ENCODE peak calls at places on chromosomes 4 and X, in four cellular contexts. I is esophagus squamous epithelium, Z is PC-3, Q is astrocyte of the spinal cord. N is an unnamed sample.

GRCh38 chr4:1019320-1019719 is 7.9 kb downstream of the FGFRL1 start:
- DNase-seq in I (no peak), Z (no peak), Q (no peak), N (no peak)

GRCh38 chrX:106959897-106960296 is 39.7 kb downstream of the CLDN2 start:
- DNase-seq in Z (peak), I (no peak), Q (peak), N (peak)

GRCh38 chr4:151228196-151229119 is 48.5 kb upstream of the PRSS48 start:
- DNase-seq in I (no peak), Q (peak), Z (peak), N (peak)

GRCh38 chrX:74372272-74372671 is 49.0 kb upstream of the SLC16A2 start:
- DNase-seq in I (no peak), Q (no peak), Z (peak), N (no peak)

GRCh38 chrX:17564689-17565409 is 172.4 kb upstream of the SCML1 start:
- DNase-seq in Q (no peak), I (no peak), Z (no peak), N (peak)

GRCh38 chr4:6272863-6273660 is 3.4 kb downstream of the WFS1 start:
- DNase-seq in Z (peak), I (no peak), Q (peak), N (peak)

GRCh38 chr4:83232087-83232486 is 52.5 kb downstream of the COQ2 start:
- DNase-seq in I (no peak), Z (no peak), Q (no peak), N (no peak)

GRCh38 chrX:131827935-131828334 is 195.2 kb upstream of the STK26 start:
- DNase-seq in I (no peak), Q (peak), Z (peak), N (peak)

GRCh38 chr4:102438396-102438795 is 62.8 kb upstream of the NFKB1 start:
- DNase-seq in Q (no peak), Z (peak), I (no peak), N (peak)

GRCh38 chrX:16589211-16589610 is 60.7 kb upstream of the S100G start:
- DNase-seq in I (no peak), Q (peak), Z (peak), N (peak)

GRCh38 chr4:2087170-2087569 is 28.0 kb downstream of the NAT8L start:
- DNase-seq in I (no peak), Q (no peak), Z (peak), N (peak)

GRCh38 chr4:159545556-159545955 is 442.7 kb downstream of the RAPGEF2 start:
- DNase-seq in Z (no peak), I (no peak), Q (no peak), N (no peak)

GRCh38 chr4:77821775-77822174 is 2.6 kb upstream of the CNOT6L start:
- DNase-seq in Q (no peak), I (no peak), Z (no peak), N (no peak)

GRCh38 chr4:110305455-110305854 is 107.0 kb upstream of the ELOVL6 start:
- DNase-seq in I (no peak), Z (no peak), Q (no peak), N (no peak)
- H3K4me3 ChIP-seq in I (no peak), Z (no peak), Q (no peak), N (no peak)

GRCh38 chrX:53479295-53479694 is 45.1 kb upstream of the HSD17B10 start:
- DNase-seq in Z (peak), Q (no peak), I (no peak), N (peak)

GRCh38 chrX:53483838-53484420 is 49.8 kb upstream of the HSD17B10 start:
- DNase-seq in Z (peak), Q (peak), I (no peak), N (peak)

GRCh38 chrX:53481816-53482485 is 47.8 kb upstream of the HSD17B10 start:
- DNase-seq in Z (peak), I (no peak), Q (peak), N (peak)

GRCh38 chrX:53476371-53476770 is 42.2 kb upstream of the HSD17B10 start:
- DNase-seq in Z (no peak), Q (peak), I (no peak), N (no peak)

GRCh38 chrX:53481093-53481492 is 46.9 kb upstream of the HSD17B10 start:
- DNase-seq in I (no peak), Z (peak), Q (no peak), N (no peak)
- TF ChIP-seq CTCF in I (peak), Z (peak), Q (peak), N (peak)

DNA sequence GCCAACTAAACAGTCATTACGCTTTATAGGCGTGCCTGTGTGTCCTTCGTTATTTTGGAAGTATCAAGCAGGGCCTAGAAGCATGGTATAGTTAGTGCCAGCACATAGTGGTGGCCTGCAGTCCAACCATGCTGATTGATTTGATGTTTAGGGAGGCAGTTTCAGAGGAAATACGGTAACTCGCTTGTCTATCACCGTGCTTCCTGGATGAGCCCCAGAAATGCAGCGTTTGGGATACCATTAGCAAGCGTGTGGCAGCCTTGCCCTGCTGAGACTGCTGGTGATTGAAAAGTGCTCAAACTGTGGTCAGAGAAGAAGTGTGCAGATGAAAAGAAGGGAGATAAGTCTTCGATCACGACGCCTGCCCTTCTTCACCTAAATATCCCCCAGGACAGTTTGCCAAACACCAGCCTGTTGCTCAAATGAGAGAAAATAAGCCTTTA is 158.4 kb downstream of the CHIC2 start:
- DNase-seq in Q (peak), Z (peak), I (no peak), N (peak)
- H3K4me3 ChIP-seq in Q (peak), Z (peak), I (peak), N (peak)

DNA sequence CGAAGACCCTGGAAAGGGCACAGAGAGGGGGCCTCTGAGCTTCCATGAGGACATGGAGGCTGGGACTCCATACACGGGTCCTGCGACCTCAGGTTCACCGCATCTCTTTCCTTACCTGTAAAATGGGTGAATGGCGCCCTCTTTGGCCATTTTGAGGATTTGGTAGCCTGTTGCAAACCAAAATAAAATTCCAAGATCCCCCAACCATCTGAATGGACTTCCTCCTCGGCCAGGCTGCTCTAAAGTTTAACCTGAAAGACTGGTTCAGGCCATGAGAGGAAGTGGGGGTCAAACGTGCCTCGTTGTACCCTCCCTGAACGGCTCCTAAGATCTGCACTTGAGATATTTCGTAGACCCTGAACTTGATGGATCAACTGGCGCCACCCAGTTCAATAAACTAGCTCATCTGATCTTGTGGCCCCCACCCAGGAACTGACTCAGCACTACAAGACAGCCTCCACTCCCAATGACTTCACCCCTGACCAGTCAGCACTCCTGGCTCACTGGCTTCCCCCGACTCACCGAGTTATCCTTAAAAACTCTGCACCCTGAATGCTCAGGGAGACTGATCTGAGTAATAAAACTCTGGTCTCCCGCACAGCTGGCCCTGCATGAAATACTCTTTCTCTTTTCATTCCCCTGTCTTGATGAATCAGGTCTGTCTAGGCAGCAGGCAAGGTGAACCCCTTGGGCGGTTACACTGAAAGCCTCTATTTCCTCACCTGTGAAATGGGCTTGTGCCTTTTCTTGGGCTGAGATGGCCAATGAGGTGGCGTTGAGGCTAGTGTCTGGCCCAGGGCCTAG is 32.9 kb upstream of the GPR78 start:
- DNase-seq in Q (no peak), Z (peak), I (no peak), N (peak)
- TF ChIP-seq CTCF in Q (peak), Z (peak), I (peak), N (peak)

DNA sequence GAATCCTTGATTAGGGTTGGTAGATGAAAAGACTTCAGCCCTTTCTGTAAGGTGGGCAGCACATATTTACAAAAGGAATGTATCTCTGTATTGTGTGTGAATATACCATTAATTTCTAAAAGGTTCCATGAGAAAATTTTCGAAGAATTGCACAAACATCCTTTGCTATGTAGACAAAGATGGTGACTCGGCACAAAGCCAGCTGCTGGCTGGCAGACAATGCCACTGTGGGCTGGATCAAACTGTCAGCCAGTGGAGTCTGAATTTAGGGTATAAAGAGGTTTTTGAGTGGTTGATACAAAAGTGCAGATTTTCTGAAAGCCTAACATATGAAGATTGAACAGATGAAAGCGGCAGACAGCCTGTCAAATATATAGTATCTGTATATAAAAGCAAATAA is 5.6 kb upstream of the TXK start:
- DNase-seq in Z (peak), I (no peak), Q (no peak), N (no peak)
- H3K4me3 ChIP-seq in Z (no peak), I (no peak), Q (no peak), N (no peak)

GRCh38 chr4:186726150-186726439 is 2.4 kb upstream of the FAT1 start:
- DNase-seq in I (no peak), Z (no peak), Q (no peak), N (no peak)

GRCh38 chr4:186724048-186724860 is 598 bp upstream of the FAT1 start:
- DNase-seq in Z (peak), I (no peak), Q (peak), N (peak)

GRCh38 chr4:186724861-186725419 is 1.3 kb upstream of the FAT1 start:
- DNase-seq in Z (no peak), I (no peak), Q (peak), N (peak)

GRCh38 chr4:186726440-186727148 is 2.9 kb upstream of the FAT1 start:
- DNase-seq in Z (peak), I (no peak), Q (peak), N (peak)

DNA sequence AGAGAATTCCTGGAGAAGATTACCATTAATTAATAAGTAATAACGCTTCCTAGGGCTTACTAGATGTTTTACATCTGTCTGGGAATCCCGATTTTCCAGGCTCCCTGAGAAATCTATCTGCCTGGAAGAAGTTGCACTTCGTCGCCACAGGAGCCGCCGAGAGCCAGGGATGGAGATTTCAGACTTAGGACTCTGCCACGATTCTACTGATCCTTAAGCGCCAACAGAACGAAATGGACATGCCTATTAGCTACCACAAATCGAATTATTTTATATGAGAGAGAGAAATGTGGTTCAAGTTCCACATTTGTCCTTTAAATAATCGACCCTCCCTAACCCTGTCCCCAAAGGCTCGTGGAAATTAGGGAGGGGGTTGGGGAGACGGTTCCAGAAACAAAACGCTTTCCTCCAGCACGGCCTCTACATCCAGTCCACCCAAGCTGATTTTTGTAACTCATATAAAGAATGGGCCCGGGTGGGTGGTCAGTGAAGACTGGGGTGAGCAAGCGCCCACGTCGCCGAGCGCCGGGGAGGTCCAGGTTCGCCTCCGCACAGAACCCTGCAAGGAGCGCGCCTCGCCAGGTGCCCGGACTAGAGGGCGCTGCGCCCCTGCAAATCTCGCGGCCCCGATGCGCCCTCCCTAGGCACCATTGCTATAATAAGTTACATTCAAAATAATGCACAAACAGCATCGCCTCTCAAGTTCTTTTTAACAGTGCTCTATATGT is 1.9 kb upstream of the FAT1 start:
- DNase-seq in Q (peak), Z (peak), I (no peak), N (peak)
- TF ChIP-seq CTCF in Q (peak), Z (peak), I (peak), N (peak)

GRCh38 chrX:24151513-24151912 is 2.0 kb downstream of the ZFX start:
- DNase-seq in Z (no peak), I (no peak), Q (no peak), N (no peak)
- H3K4me3 ChIP-seq in Z (peak), I (peak), Q (peak), N (peak)

GRCh38 chr4:96354036-96354712 is 514.3 kb downstream of the PDHA2 start:
- DNase-seq in I (no peak), Q (peak), Z (no peak), N (peak)

GRCh38 chr4:96355414-96355813 is 515.5 kb downstream of the PDHA2 start:
- DNase-seq in Z (no peak), Q (no peak), I (no peak), N (no peak)

GRCh38 chr4:96347582-96347981 is 507.7 kb downstream of the PDHA2 start:
- DNase-seq in I (no peak), Z (no peak), Q (peak), N (no peak)

GRCh38 chr4:96356591-96357360 is 516.9 kb downstream of the PDHA2 start:
- DNase-seq in Q (peak), Z (no peak), I (no peak), N (peak)

GRCh38 chr4:96352051-96352517 is 512.2 kb downstream of the PDHA2 start:
- DNase-seq in Z (peak), I (no peak), Q (peak), N (peak)
- TF ChIP-seq CTCF in Z (peak), I (no peak), Q (peak), N (peak)

GRCh38 chr4:109410776-109411175 is 22.8 kb upstream of the SEC24B start:
- DNase-seq in Q (peak), Z (peak), I (no peak), N (no peak)

GRCh38 chr4:109412805-109413204 is 20.8 kb upstream of the SEC24B start:
- DNase-seq in I (no peak), Z (no peak), Q (no peak), N (no peak)

GRCh38 chr4:109411964-109412363 is 21.7 kb upstream of the SEC24B start:
- DNase-seq in Q (no peak), I (no peak), Z (no peak), N (no peak)

GRCh38 chr4:109408711-109409110 is 24.9 kb upstream of the SEC24B start:
- DNase-seq in Z (no peak), I (no peak), Q (no peak), N (no peak)

DNA sequence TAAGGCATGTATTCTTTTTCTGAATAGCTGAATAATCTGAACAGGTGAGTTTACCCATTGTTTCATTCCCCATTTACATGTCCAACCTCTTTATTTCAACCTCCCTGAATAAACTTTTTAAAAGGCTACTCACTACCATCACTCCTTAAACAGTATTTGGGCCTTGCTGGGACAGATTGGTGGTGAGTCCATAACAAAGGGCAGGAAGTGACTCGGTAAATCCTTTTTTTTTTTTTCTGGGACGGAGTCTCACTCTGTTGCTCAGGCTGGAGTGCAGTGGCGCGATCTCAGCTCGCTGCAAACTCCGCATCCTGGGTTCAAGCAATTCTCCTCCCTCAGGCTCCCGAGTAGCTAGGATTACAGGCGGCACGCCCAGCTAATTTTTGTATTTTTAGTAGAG is 23.4 kb upstream of the SEC24B start:
- DNase-seq in Z (no peak), I (no peak), Q (no peak), N (no peak)
- H3K4me3 ChIP-seq in Z (no peak), I (no peak), Q (no peak), N (no peak)

GRCh38 chr4:123477804-123478209 is 81.2 kb downstream of the SPRY1 start:
- DNase-seq in Q (peak), I (no peak), Z (no peak), N (peak)
- TF ChIP-seq CTCF in Q (no peak), I (no peak), Z (no peak), N (no peak)

N was measured in fibroblast of villous mesenchyme.